ENCODE peak calls at places on chromosomes 4 and X, in five cellular contexts. One of them, this sample, is unnamed.

GRCh38 chrX:8663325-8663724 is 68.6 kb downstream of the ANOS1 start:
- DNase-seq in dorsolateral prefrontal cortex: no peak
- DNase-seq in SK-N-MC: no peak
- DNase-seq in cardiac muscle cell: peak; percentile 63
- DNase-seq in tibial nerve: no peak
- DNase-seq in this sample: no peak

GRCh38 chr4:86909945-86910344 is 17.7 kb upstream of the C4orf36 start:
- DNase-seq in SK-N-MC: no peak
- DNase-seq in tibial nerve: no peak
- DNase-seq in dorsolateral prefrontal cortex: no peak
- DNase-seq in cardiac muscle cell: no peak
- DNase-seq in this sample: no peak

GRCh38 chr4:164288578-164288977 is 465.4 kb upstream of the SMIM31 start:
- DNase-seq in tibial nerve: no peak
- DNase-seq in dorsolateral prefrontal cortex: no peak
- DNase-seq in cardiac muscle cell: no peak
- DNase-seq in SK-N-MC: no peak
- DNase-seq in this sample: no peak

GRCh38 chr4:81724925-81725329 is 253.2 kb upstream of the RASGEF1B start:
- DNase-seq in tibial nerve: peak; percentile 34
- DNase-seq in SK-N-MC: no peak
- DNase-seq in cardiac muscle cell: peak; percentile 18
- DNase-seq in dorsolateral prefrontal cortex: peak; percentile 53
- DNase-seq in this sample: peak; percentile 84

GRCh38 chr4:1772869-1773538 is 20.1 kb upstream of the FGFR3 start:
- DNase-seq in dorsolateral prefrontal cortex: no peak
- DNase-seq in cardiac muscle cell: no peak
- DNase-seq in SK-N-MC: no peak
- DNase-seq in tibial nerve: no peak
- DNase-seq in this sample: no peak

GRCh38 chr4:72558655-72559054 is 10.4 kb downstream of the ADAMTS3 start:
- DNase-seq in tibial nerve: no peak
- DNase-seq in dorsolateral prefrontal cortex: no peak
- DNase-seq in cardiac muscle cell: no peak
- DNase-seq in SK-N-MC: no peak
- DNase-seq in this sample: no peak

GRCh38 chr4:106033469-106033868 is 138.2 kb downstream of the NPNT start:
- DNase-seq in cardiac muscle cell: no peak
- DNase-seq in dorsolateral prefrontal cortex: no peak
- DNase-seq in tibial nerve: no peak
- DNase-seq in SK-N-MC: no peak
- DNase-seq in this sample: no peak

GRCh38 chr4:10118355-10119004 is 1.9 kb upstream of the WDR1 start:
- DNase-seq in SK-N-MC: no peak
- DNase-seq in cardiac muscle cell: no peak
- DNase-seq in tibial nerve: no peak
- DNase-seq in dorsolateral prefrontal cortex: no peak
- DNase-seq in this sample: no peak

GRCh38 chr4:109969087-109969486 is 56.4 kb downstream of the EGF start:
- DNase-seq in SK-N-MC: no peak
- DNase-seq in cardiac muscle cell: no peak
- DNase-seq in dorsolateral prefrontal cortex: no peak
- DNase-seq in tibial nerve: no peak
- DNase-seq in this sample: no peak

GRCh38 chr4:130568746-130569145 is 1472.8 kb downstream of the C4orf33 start:
- DNase-seq in tibial nerve: no peak
- DNase-seq in dorsolateral prefrontal cortex: no peak
- DNase-seq in SK-N-MC: no peak
- DNase-seq in cardiac muscle cell: no peak
- DNase-seq in this sample: no peak

GRCh38 chrX:119887721-119888425 is 7.8 kb upstream of the AKAP14 start:
- DNase-seq in dorsolateral prefrontal cortex: peak; percentile 14
- DNase-seq in cardiac muscle cell: peak; percentile 64
- DNase-seq in SK-N-MC: no peak
- DNase-seq in tibial nerve: no peak
- DNase-seq in this sample: no peak

GRCh38 chr4:17188035-17188967 is 289.9 kb upstream of the LDB2 start:
- DNase-seq in dorsolateral prefrontal cortex: no peak
- DNase-seq in tibial nerve: no peak
- DNase-seq in cardiac muscle cell: no peak
- DNase-seq in SK-N-MC: no peak
- DNase-seq in this sample: no peak

GRCh38 chrX:78237127-78237526 is 90.3 kb downstream of the CYSLTR1 start:
- DNase-seq in tibial nerve: no peak
- DNase-seq in SK-N-MC: no peak
- DNase-seq in cardiac muscle cell: no peak
- DNase-seq in dorsolateral prefrontal cortex: no peak
- DNase-seq in this sample: no peak

GRCh38 chr4:168708108-168708507 is 211.3 kb downstream of the PALLD start:
- DNase-seq in cardiac muscle cell: no peak
- DNase-seq in SK-N-MC: no peak
- DNase-seq in dorsolateral prefrontal cortex: no peak
- DNase-seq in tibial nerve: no peak
- DNase-seq in this sample: no peak

GRCh38 chr4:17111436-17111835 is 213.0 kb upstream of the LDB2 start:
- DNase-seq in SK-N-MC: no peak
- DNase-seq in cardiac muscle cell: no peak
- DNase-seq in tibial nerve: no peak
- DNase-seq in dorsolateral prefrontal cortex: no peak
- DNase-seq in this sample: no peak

GRCh38 chrX:136205882-136206281 is 45.3 kb downstream of the MAP7D3 start:
- DNase-seq in cardiac muscle cell: no peak
- DNase-seq in SK-N-MC: no peak
- DNase-seq in tibial nerve: no peak
- DNase-seq in dorsolateral prefrontal cortex: no peak
- DNase-seq in this sample: no peak

GRCh38 chr4:125985856-125986255 is 671.1 kb downstream of the FAT4 start:
- DNase-seq in SK-N-MC: no peak
- DNase-seq in cardiac muscle cell: peak; percentile 19
- DNase-seq in dorsolateral prefrontal cortex: no peak
- DNase-seq in tibial nerve: no peak
- DNase-seq in this sample: no peak

GRCh38 chrX:69314436-69315348 is 149.4 kb upstream of the PJA1 start:
- DNase-seq in cardiac muscle cell: no peak
- DNase-seq in SK-N-MC: no peak
- DNase-seq in tibial nerve: no peak
- DNase-seq in dorsolateral prefrontal cortex: no peak
- DNase-seq in this sample: peak; percentile 44

GRCh38 chrX:140391313-140391712 is 113.6 kb downstream of the SOX3 start:
- DNase-seq in SK-N-MC: no peak
- DNase-seq in cardiac muscle cell: no peak
- DNase-seq in tibial nerve: no peak
- DNase-seq in dorsolateral prefrontal cortex: no peak
- DNase-seq in this sample: no peak

DNA sequence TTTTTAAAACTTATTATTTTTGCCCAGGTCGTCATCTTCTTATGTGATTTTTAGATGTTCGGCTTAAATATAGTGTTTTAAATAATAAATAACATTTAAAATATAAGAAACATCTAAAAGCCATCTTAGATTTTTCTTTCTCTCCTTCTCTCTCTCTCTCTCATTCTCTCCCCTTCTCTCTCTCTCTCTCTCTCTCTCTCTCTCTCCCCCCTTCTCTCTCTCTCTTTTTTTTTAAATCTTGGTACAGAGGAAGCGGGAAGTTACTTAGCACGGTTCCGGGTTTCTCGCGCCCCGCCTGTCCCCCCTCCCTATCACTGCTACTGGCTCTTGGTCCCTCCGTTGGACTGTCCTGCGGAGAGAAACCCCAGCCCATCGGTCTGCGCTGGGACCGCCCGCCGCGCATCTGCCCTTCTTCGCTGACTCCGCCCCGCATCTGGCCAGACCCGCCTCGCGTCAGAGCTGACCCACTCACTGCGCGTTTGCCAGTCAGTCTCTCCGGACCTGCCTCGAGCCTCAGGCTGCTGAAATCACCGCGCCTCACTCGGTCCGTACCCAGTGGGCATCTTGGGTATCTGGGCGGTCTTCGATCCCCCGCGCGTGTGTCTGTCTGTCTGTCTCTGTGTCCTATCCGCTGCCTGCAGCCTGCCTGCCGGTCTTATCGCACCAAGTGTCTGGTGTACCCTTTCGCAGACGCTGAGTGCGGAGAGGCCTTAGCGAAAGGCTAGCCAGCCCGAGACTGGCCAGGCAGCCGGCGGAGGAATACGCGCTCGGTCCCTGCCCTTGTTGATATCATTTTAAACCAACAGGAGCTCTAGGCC is at the start of gene PABPC5:
- DNase-seq in SK-N-MC: no peak
- DNase-seq in dorsolateral prefrontal cortex: peak; percentile 73
- DNase-seq in tibial nerve: peak; percentile 61
- DNase-seq in cardiac muscle cell: peak; percentile 76
- DNase-seq in this sample: peak; percentile 82
- H3K27ac ChIP-seq in SK-N-MC: no peak within 1 kb of the TSS
- H3K27ac ChIP-seq in dorsolateral prefrontal cortex: peak within 1 kb of the TSS; percentile 50
- H3K27ac ChIP-seq in tibial nerve: peak within 1 kb of the TSS; percentile 83
- H3K27ac ChIP-seq in cardiac muscle cell: peak within 1 kb of the TSS; percentile 58
- H3K27ac ChIP-seq in this sample: peak within 1 kb of the TSS; percentile 70

DNA sequence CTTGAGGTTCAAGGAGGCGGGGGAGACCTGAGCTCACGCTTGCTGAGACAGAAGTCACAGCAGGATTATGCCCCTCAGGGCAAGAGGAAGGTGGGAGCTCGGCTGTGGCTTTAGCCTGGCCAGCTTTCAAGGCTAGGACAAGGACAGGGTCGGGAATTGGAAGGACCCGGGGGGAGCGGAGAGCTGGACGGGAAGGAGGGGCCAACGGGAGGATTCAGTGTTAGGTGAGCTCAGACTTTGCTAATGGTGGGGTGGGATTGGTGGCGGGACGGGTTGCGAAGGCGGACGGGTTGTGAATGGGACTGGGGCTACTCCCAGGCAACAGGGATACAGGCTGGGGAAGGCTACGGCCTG is 219 bp downstream of the RIBC1 start:
- DNase-seq in dorsolateral prefrontal cortex: no peak
- DNase-seq in SK-N-MC: no peak
- DNase-seq in cardiac muscle cell: no peak
- DNase-seq in tibial nerve: no peak
- DNase-seq in this sample: no peak
- H3K4me3 ChIP-seq in dorsolateral prefrontal cortex: peak overlapping the region; percentile 84
- H3K4me3 ChIP-seq in SK-N-MC: peak overlapping the region; percentile 84
- H3K4me3 ChIP-seq in cardiac muscle cell: peak overlapping the region; percentile 46
- H3K4me3 ChIP-seq in tibial nerve: peak overlapping the region; percentile 65
- H3K4me3 ChIP-seq in this sample: peak overlapping the region; percentile 68

DNA sequence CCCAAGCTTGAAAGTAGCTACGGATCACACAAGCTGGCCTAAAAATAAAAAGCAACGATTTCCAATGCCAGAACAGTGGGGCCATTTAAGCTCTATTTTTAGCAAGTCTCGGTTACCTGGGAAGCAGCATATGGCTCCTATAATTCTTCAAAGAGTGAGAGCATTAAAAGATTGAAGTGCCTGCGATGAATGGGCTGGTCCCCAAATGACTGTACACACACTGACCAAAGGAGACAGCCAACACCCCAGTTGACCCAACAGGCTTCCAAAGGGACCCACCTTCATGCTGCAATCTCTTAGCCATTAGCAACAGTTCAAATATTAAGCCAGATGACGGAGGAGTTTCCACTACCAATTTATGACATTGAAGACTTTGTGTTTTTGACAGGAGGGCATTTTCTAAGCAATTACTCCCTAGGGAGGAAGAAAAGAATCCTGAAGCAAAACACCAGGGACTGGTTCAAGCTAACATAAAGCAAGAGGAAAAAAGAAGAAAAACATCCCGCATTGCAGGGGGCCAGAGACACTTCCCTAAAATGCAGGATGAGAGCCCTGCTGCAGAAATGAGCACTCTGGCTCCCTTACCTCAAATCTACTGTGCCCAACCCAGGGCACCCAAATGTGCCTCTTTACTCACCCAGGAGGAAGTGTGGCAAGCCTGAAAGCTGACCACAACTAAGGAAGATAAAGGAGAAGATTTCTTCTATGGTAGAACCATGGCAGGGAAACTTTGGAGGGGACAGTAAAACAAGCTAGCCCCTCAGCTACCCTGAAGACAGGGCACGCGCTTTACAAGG is 21.6 kb downstream of the SH3KBP1 start:
- DNase-seq in tibial nerve: peak; percentile 7
- DNase-seq in dorsolateral prefrontal cortex: no peak
- DNase-seq in cardiac muscle cell: no peak
- DNase-seq in SK-N-MC: no peak
- DNase-seq in this sample: no peak
- H3K27ac ChIP-seq in tibial nerve: no peak overlapping the region
- H3K27ac ChIP-seq in dorsolateral prefrontal cortex: no peak overlapping the region
- H3K27ac ChIP-seq in cardiac muscle cell: no peak overlapping the region
- H3K27ac ChIP-seq in SK-N-MC: no peak overlapping the region
- H3K27ac ChIP-seq in this sample: no peak overlapping the region

GRCh38 chr4:186701788-186702187 is 21.9 kb downstream of the FAT1 start:
- DNase-seq in cardiac muscle cell: no peak
- DNase-seq in SK-N-MC: no peak
- DNase-seq in dorsolateral prefrontal cortex: no peak
- DNase-seq in tibial nerve: no peak
- DNase-seq in this sample: no peak

GRCh38 chr4:186699881-186700397 is 23.7 kb downstream of the FAT1 start:
- DNase-seq in SK-N-MC: no peak
- DNase-seq in cardiac muscle cell: no peak
- DNase-seq in dorsolateral prefrontal cortex: no peak
- DNase-seq in tibial nerve: no peak
- DNase-seq in this sample: no peak

GRCh38 chr4:186702297-186702696 is 21.4 kb downstream of the FAT1 start:
- DNase-seq in cardiac muscle cell: peak; percentile 16
- DNase-seq in SK-N-MC: no peak
- DNase-seq in tibial nerve: no peak
- DNase-seq in dorsolateral prefrontal cortex: no peak
- DNase-seq in this sample: no peak

GRCh38 chr4:186700746-186701145 is 22.9 kb downstream of the FAT1 start:
- DNase-seq in dorsolateral prefrontal cortex: peak; percentile 44
- DNase-seq in tibial nerve: peak; percentile 73
- DNase-seq in cardiac muscle cell: peak; percentile 86
- DNase-seq in SK-N-MC: no peak
- DNase-seq in this sample: peak; percentile 97

DNA sequence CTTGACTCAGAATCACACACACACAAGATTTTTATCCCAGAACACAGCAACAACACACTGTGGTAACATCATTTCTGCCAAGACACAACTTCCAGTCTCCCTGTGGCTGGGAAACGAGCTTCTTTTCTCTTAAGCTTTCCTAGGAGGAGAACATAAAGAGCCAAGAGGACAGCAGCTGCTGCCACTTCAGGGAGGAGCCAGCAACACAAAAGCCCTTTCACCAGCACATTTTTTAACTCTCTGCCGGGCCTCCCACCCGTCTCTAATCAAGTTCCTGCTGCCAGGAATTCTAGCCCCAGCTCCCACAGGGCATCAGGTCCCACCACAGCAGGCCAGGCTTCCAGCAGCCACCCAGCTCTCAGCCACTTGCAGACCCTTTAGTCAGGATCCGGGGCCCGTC is 22.4 kb downstream of the FAT1 start:
- DNase-seq in dorsolateral prefrontal cortex: no peak
- DNase-seq in cardiac muscle cell: peak; percentile 89
- DNase-seq in tibial nerve: peak; percentile 39
- DNase-seq in SK-N-MC: no peak
- DNase-seq in this sample: peak; percentile 65
- H3K4me3 ChIP-seq in dorsolateral prefrontal cortex: peak overlapping the region; percentile 34
- H3K4me3 ChIP-seq in cardiac muscle cell: no peak overlapping the region
- H3K4me3 ChIP-seq in tibial nerve: peak overlapping the region; percentile 22
- H3K4me3 ChIP-seq in SK-N-MC: no peak overlapping the region
- H3K4me3 ChIP-seq in this sample: no peak overlapping the region

This sample was measured in right atrium auricular region.